ENCODE peak calls at places on chromosomes 5 and 9, in five cellular contexts. D, H, R, W and E are unnamed samples.

GRCh38 chr5:87243161-87243877 is 24.4 kb upstream of the RASA1 start:
- DNase-seq in H (no peak), W (no peak), R (no peak), D (no peak), E (no peak)

GRCh38 chr5:105506692-105507277 is 1944.2 kb upstream of the NUDT12 start:
- DNase-seq in R (no peak), H (no peak), D (no peak), W (no peak), E (no peak)

GRCh38 chr5:34503379-34504346 is 152.5 kb upstream of the RAI14 start:
- DNase-seq in R (no peak), H (no peak), W (no peak), D (no peak), E (no peak)

GRCh38 chr9:104074876-104075275 is 19.2 kb upstream of the SMC2 start:
- DNase-seq in H (no peak), R (no peak), D (no peak), W (no peak), E (no peak)

GRCh38 chr5:132022737-132023136 is 11.3 kb upstream of the ACSL6 start:
- DNase-seq in R (no peak), D (no peak), H (no peak), W (no peak), E (no peak)

GRCh38 chr9:37117956-37118355 is 2.4 kb upstream of the ZCCHC7 start:
- DNase-seq in W (no peak), D (no peak), H (no peak), R (no peak), E (no peak)

GRCh38 chr5:137203011-137203632 is 296.0 kb downstream of the SPOCK1 start:
- DNase-seq in H (no peak), R (no peak), W (no peak), D (no peak), E (no peak)

GRCh38 chr5:104635216-104635615 is 1072.6 kb upstream of the NUDT12 start:
- DNase-seq in D (no peak), R (no peak), W (no peak), H (no peak), E (no peak)

GRCh38 chr9:125558453-125559084 is 148.4 kb downstream of the MAPKAP1 start:
- DNase-seq in D (no peak), H (peak), W (peak), R (peak), E (no peak)

GRCh38 chr5:37533851-37534250 is 154.7 kb downstream of the WDR70 start:
- DNase-seq in R (no peak), H (no peak), D (no peak), W (no peak), E (no peak)

GRCh38 chr5:84585218-84585617 is 200.5 kb upstream of the EDIL3 start:
- DNase-seq in D (no peak), W (no peak), R (no peak), H (no peak), E (no peak)

GRCh38 chr5:97224112-97224750 is 41.2 kb upstream of the RIOK2 start:
- DNase-seq in W (no peak), D (no peak), H (no peak), R (no peak), E (no peak)

GRCh38 chr9:72039532-72039931 is 20.9 kb downstream of the C9orf57 start:
- DNase-seq in W (no peak), R (no peak), D (no peak), H (no peak), E (no peak)

GRCh38 chr5:128304121-128304520 is 220.6 kb downstream of the SLC12A2 start:
- DNase-seq in W (no peak), R (no peak), D (no peak), H (no peak), E (no peak)

GRCh38 chr5:14281746-14282181 is 138.6 kb downstream of the TRIO start:
- DNase-seq in R (no peak), H (no peak), D (no peak), W (no peak), E (no peak)

GRCh38 chr5:156589859-156590216 is 260.3 kb upstream of the PPP1R2B start:
- DNase-seq in R (no peak), D (no peak), W (no peak), H (no peak), E (no peak)

GRCh38 chr5:116498478-116498877 is 76.1 kb downstream of the SEMA6A start:
- DNase-seq in D (no peak), R (no peak), H (no peak), W (peak), E (no peak)

GRCh38 chr9:7333714-7334113 is 465.9 kb downstream of the DMAC1 start:
- DNase-seq in H (no peak), D (no peak), W (no peak), R (no peak), E (no peak)

GRCh38 chr5:100691085-100691484 is 155.9 kb downstream of the FAM174A start:
- DNase-seq in H (no peak), D (no peak), W (no peak), R (no peak), E (no peak)

GRCh38 chr5:33781286-33781685 is 110.5 kb downstream of the ADAMTS12 start:
- DNase-seq in D (no peak), H (no peak), W (no peak), R (peak), E (no peak)

GRCh38 chr9:71509054-71509453 is 259.3 kb downstream of the CEMIP2 start:
- DNase-seq in R (no peak), D (no peak), H (no peak), W (no peak), E (no peak)

GRCh38 chr9:98742325-98743280 is 33.9 kb upstream of the GABBR2 start:
- DNase-seq in D (no peak), R (no peak), H (peak), W (no peak), E (no peak)

DNA sequence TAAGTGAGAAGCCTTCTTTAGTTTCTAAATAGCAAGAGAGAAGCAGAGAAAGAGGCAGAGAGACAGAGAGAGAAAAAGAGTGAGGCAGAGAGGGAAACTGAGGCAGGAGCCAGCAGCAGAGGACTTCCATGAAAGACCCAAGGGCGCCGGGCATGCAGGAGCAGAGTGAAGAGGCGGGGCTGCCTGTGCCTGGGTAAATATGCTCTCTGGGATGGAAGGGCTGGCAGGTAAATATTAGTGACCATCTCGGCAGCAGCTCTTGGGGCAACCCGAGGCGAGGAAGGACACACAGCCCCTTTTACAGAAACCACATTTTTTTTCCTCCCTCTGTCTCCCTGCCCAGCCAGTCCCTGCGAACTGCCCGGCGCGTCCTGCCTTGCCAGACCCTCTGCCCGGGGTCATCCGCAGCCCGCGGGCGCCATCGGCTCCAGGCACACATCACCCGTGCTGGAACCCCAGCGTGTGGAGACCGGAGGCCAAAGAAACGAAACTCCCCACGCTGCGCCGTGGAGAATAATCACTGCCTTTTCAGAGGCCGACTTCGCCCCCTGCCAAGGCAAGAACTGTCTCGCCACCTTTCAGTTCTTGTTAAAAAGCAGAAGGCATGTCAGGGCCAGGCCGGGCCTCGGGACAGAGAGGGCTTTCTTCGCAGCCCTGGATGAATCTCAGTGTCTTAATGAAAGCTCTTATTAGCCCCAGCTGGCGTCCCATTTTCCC is 61.3 kb downstream of the BOD1 start:
- DNase-seq in D (peak), R (peak), H (no peak), W (no peak), E (no peak)
- H3K4me3 ChIP-seq in D (no peak), R (no peak), H (no peak), W (no peak), E (no peak)

GRCh38 chr9:107268560-107268959 is 14.5 kb upstream of the RAD23B start:
- DNase-seq in D (no peak), R (no peak), H (no peak), W (no peak), E (no peak)
- TF ChIP-seq POLR2A in D (no peak), R (no peak), H (no peak), W (no peak), E (no peak)

GRCh38 chr5:40738502-40738901 is 17.3 kb downstream of the TTC33 start:
- DNase-seq in D (no peak), H (no peak), W (no peak), R (no peak), E (no peak)

GRCh38 chr5:40746703-40747102 is 9.1 kb downstream of the TTC33 start:
- DNase-seq in D (no peak), R (no peak), H (no peak), W (no peak), E (no peak)

GRCh38 chr5:40743771-40744170 is 12.0 kb downstream of the TTC33 start:
- DNase-seq in D (no peak), H (no peak), W (no peak), R (no peak), E (no peak)
- H3K4me3 ChIP-seq in D (no peak), H (no peak), W (no peak), R (no peak), E (no peak)

DNA sequence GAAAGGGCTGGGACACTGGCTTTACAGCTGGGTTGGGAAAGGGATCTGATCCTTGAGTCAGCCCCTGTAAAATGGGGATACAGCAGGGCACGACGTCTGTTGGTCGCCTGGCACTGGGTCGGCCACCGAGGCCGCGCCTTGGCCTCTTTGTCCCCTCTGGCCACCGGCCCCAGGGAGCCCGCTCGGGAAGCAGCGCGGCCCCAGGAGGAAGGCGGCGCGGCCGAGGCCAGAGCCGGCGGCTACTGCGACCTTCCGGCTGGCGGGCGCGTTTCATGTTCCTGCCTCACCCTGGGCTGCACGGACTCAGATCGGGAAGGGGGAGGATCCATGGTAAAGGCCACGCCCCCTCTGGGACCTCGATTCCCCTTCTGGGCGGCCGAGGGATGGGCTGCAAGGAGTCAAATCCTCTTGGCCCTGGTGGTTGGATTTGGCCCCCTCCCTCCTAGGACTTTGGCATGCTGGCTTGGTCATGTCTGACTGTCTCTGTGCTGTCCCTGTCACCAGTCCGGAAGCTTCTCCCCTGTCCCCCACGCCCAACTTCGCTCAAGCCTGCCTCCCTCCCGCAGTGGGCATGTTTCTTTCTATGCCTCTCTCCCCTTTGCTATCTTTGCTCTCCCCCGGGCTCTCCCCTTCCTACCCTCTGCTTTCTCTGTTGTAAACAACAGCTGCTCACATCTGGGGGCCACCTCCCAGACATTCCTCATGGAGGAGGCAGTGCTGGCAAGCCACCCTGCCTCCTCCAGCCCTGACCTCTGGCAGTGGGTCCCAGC is 25.8 kb downstream of the FPGS start:
- DNase-seq in W (peak), H (peak), R (peak), D (peak), E (no peak)
- TF ChIP-seq POLR2A in W (peak), H (peak), R (peak), D (peak), E (peak)

GRCh38 chr9:16721972-16722371 is 148.5 kb downstream of the BNC2 start:
- DNase-seq in H (no peak), W (peak), R (peak), D (peak), E (no peak)
- H3K4me3 ChIP-seq in H (no peak), W (peak), R (peak), D (peak), E (no peak)

GRCh38 chr5:5356765-5357164 is 65.7 kb upstream of the ICE1 start:
- DNase-seq in H (no peak), D (no peak), W (no peak), R (no peak), E (no peak)

GRCh38 chr5:5353681-5354080 is 68.8 kb upstream of the ICE1 start:
- DNase-seq in W (no peak), D (no peak), R (no peak), H (no peak), E (no peak)

GRCh38 chr5:5350101-5350500 is 72.4 kb upstream of the ICE1 start:
- DNase-seq in H (peak), W (no peak), D (no peak), R (no peak), E (no peak)

GRCh38 chr5:5351288-5352089 is 71.0 kb upstream of the ICE1 start:
- DNase-seq in W (no peak), R (no peak), H (peak), D (no peak), E (no peak)

DNA sequence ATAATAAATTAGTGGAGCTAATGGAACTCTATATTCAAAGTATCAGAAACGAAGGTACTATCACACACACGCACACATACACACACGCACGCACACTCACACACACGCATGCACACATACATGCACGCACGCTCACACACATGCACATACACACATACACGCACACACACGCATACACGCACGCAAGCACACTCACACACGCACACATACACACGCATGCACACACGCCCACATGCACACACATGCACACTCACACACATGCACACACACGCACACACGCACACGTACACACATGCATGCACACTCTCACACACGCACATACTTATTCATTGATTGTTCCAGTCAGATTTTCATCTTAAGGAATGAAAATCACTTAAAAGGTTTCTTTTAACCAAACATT is 69.8 kb upstream of the ICE1 start:
- DNase-seq in D (no peak), W (no peak), H (no peak), R (no peak), E (no peak)
- TF ChIP-seq POLR2A in D (no peak), W (no peak), H (peak), R (no peak), E (no peak)

GRCh38 chr5:140801494-140801841 is 611 bp downstream of the PCDHA3 start:
- DNase-seq in D (no peak), R (no peak), H (peak), W (no peak), E (no peak)
- H3K4me3 ChIP-seq in D (peak), R (peak), H (peak), W (peak), E (peak)

GRCh38 chr9:33381231-33381791 is 21.1 kb downstream of the AQP7 start:
- DNase-seq in R (peak), W (peak), H (no peak), D (peak), E (no peak)
- TF ChIP-seq POLR2A in R (no peak), W (no peak), H (no peak), D (no peak), E (no peak)

DNA sequence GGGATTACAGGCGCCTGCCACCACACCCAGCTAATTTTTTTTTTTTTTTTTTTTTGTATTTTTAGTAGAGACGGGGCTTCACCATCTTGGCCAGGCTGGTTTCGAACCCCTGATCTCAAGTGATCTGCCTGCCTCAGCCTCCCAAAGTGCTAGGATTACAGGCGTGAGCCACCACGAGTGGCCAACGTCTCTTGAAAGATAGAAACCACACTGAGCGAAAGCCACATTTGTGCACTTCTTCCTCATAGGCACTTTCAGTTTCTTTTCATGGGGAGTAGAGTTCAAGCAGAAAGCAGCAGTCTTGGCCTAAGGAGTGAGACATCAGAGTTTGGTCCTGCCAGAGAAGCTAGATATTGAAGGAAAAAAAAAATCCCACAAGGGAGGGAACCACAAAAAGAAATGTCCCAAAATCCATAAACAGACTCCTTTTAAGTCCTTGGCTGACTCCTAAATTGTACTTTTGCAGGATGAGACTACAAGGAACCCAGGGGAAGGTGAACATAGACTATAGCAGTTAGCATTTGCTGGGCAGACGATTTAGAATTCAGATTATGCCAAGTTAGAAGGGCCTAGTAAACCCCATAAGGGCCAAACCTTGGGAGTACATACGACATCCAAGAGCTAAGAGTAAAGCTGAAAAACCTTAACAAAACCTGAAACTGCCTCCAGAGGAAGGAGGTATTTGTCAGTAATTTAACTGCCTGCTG is 43.9 kb upstream of the GLIPR2 start:
- DNase-seq in R (no peak), W (no peak), D (no peak), H (no peak), E (no peak)
- H3K4me3 ChIP-seq in R (no peak), W (no peak), D (no peak), H (no peak), E (no peak)

DNA sequence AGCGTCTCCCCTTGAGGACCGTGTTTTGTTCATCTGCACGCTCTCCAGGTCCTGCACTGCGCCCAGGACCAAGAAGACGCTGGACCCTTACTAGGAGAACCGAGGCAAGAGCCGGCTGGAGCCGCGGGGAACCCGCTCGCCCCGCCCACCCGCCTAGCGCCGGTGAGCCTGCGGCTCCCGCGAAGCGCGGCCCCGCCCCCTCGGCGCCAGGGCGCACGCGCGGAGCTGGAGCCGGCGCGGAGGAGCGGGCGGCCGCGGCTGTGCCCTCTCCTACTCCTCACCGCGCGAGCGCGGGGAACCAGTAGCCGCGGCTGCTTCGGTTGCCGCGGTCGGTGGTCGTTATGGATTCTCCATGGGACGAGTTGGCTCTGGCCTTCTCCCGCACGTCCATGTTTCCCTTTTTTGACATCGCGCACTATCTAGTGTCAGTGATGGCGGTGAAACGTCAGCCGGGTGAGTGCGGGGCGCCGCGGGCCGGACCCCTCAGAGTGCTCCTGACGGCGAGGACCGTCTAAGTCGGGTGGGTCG is at the start of gene TMEM38B:
- DNase-seq in H (peak), D (peak), R (peak), W (peak), E (no peak)
- TF ChIP-seq POLR2A in H (peak), D (peak), R (no peak), W (peak), E (peak)